ENCODE peak calls at places on chromosomes 1 and 21, in six cellular contexts. I, S, G, A, U and T are unnamed samples. For H3K4me1, the result is how much of the 10 kb centered on the place peaks cover.

GRCh38 chr1:98821379-98821778 is 159.9 kb downstream of the SNX7 start:
- DNase-seq in U (no peak), A (no peak), I (no peak), G (no peak), S (no peak), T (no peak)

GRCh38 chr1:209629621-209630382 is 22.4 kb downstream of the LAMB3 start:
- DNase-seq in A (no peak), U (no peak), I (no peak), G (no peak), S (no peak), T (no peak)

GRCh38 chr21:33080776-33081175 is 10.8 kb downstream of the OLIG1 start:
- DNase-seq in U (no peak), G (no peak), A (no peak), I (no peak), S (no peak), T (no peak)

GRCh38 chr1:193905288-193906085 is 719.1 kb upstream of the B3GALT2 start:
- DNase-seq in G (no peak), S (no peak), U (no peak), A (peak), I (no peak), T (no peak)

GRCh38 chr1:183633676-183634343 is 1.8 kb downstream of the ARPC5 start:
- DNase-seq in G (no peak), A (peak), S (no peak), I (no peak), U (peak), T (no peak)

GRCh38 chr1:52191395-52191965 is 49.6 kb downstream of the ZFYVE9 start:
- DNase-seq in A (no peak), S (no peak), U (no peak), G (no peak), I (no peak), T (no peak)

GRCh38 chr1:107795994-107796393 is 169.0 kb downstream of the VAV3 start:
- DNase-seq in U (no peak), G (no peak), I (no peak), S (no peak), A (no peak), T (no peak)

GRCh38 chr1:115829023-115829674 is 11.8 kb downstream of the NHLH2 start:
- DNase-seq in I (no peak), U (no peak), G (peak), S (no peak), A (peak), T (no peak)

GRCh38 chr1:117138556-117138955 is 17.0 kb upstream of the TRIM45 start:
- DNase-seq in G (no peak), I (no peak), S (no peak), A (no peak), U (no peak), T (no peak)

GRCh38 chr1:3073520-3074296 is 4.7 kb downstream of the PRDM16 start:
- DNase-seq in A (no peak), S (no peak), I (no peak), G (no peak), U (no peak), T (no peak)

GRCh38 chr21:44611551-44611950 is 328 bp upstream of the KRTAP10-8 start:
- DNase-seq in I (no peak), S (no peak), A (no peak), U (no peak), G (no peak), T (no peak)

GRCh38 chr1:184365699-184366098 is 21.1 kb upstream of the C1orf21 start:
- DNase-seq in A (no peak), U (no peak), S (no peak), G (no peak), I (no peak), T (no peak)

GRCh38 chr1:160884579-160884978 is 401 bp downstream of the ITLN1 start:
- DNase-seq in G (no peak), S (no peak), I (no peak), U (no peak), A (peak), T (no peak)

GRCh38 chr1:220878223-220879081 is 791 bp upstream of the HLX start:
- DNase-seq in U (no peak), A (no peak), I (peak), G (peak), S (no peak), T (peak)

GRCh38 chr1:22969224-22969829 is 3.3 kb downstream of the LACTBL1 start:
- DNase-seq in G (no peak), A (peak), U (peak), I (no peak), S (no peak), T (no peak)

GRCh38 chr1:202047977-202048376 is 37.6 kb downstream of the ELF3 start:
- DNase-seq in I (no peak), G (no peak), S (no peak), U (no peak), A (no peak), T (no peak)

GRCh38 chr1:107793896-107794440 is 171.0 kb downstream of the VAV3 start:
- DNase-seq in U (no peak), I (no peak), S (no peak), G (no peak), A (no peak), T (no peak)

GRCh38 chr1:194975913-194976312 is 1632.3 kb downstream of the KCNT2 start:
- DNase-seq in G (no peak), S (no peak), I (no peak), U (no peak), A (peak), T (no peak)

GRCh38 chr1:44422161-44422560 is 17.1 kb downstream of the RNF220 start:
- DNase-seq in A (no peak), U (peak), S (no peak), G (no peak), I (no peak), T (no peak)

GRCh38 chr1:44421374-44422028 is 16.4 kb downstream of the RNF220 start:
- DNase-seq in S (no peak), A (no peak), U (no peak), I (no peak), G (no peak), T (no peak)

GRCh38 chr1:44417351-44418021 is 12.4 kb downstream of the RNF220 start:
- DNase-seq in A (no peak), U (peak), S (no peak), I (no peak), G (no peak), T (no peak)

GRCh38 chr1:44418022-44418673 is 13.1 kb downstream of the RNF220 start:
- DNase-seq in I (no peak), G (no peak), U (peak), A (no peak), S (no peak), T (no peak)

DNA sequence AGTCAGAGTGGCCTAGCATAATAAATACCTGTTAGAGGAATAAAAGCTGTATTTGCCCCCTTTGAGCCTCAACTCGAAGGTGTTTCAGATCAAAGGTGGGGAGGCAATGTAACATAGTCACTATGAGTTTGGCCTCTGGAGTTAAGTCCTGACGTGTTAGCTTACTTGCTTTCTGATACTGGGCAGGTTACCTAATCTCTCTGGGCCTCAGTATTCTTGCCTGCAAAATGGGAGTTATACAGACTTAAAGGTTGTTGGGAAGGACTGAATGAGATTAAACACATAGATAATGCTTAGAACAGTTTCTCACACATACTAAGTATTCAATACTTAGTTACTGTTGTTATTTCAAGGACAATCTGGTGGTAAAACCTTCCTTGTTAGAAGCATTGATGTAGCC is 15.5 kb downstream of the RNF220 start:
- DNase-seq in G (no peak), I (no peak), U (no peak), A (no peak), S (no peak), T (no peak)
- H3K4me1 ChIP-seq in G (under half), I (under half), U (under half), A (under half), S (under half), T (under half)

DNA sequence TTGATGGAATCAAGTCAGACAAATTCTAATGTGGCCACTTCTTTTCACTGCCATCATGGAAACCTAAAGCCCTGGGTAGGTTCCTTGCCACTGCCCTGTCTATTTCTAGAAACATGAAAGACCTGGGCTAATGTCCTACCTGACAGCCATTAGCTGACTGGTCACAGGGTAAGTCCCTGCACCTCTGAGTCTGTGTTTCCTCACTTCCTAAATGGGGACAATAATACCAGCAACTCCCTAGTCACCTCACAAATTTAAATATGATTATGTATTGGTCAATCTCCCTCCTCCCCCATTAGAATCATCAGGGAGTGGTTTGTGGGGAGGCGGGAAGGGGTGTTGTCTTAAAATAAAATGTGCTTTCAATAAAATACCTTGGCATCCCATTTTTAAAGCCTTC is 2.2 kb downstream of the CREG1 start:
- DNase-seq in G (no peak), S (no peak), U (no peak), A (no peak), I (no peak), T (no peak)
- H3K4me3 ChIP-seq in G (no peak), S (no peak), U (no peak), A (no peak), I (no peak), T (no peak)

GRCh38 chr1:1229770-1230169 is 2.0 kb downstream of the SDF4 start:
- DNase-seq in A (no peak), I (no peak), S (no peak), U (no peak), G (no peak), T (no peak)

GRCh38 chr1:1232801-1233566 is 947 bp downstream of the B3GALT6 start:
- DNase-seq in G (no peak), S (no peak), U (no peak), I (no peak), A (no peak), T (no peak)

GRCh38 chr1:1230656-1231399 is 973 bp downstream of the SDF4 start:
- DNase-seq in S (no peak), U (peak), A (peak), G (no peak), I (no peak), T (no peak)

GRCh38 chr1:1232224-1232800 is at the start of gene B3GALT6:
- DNase-seq in I (no peak), S (no peak), G (no peak), U (no peak), A (no peak), T (no peak)

GRCh38 chr1:1231400-1232223 is at the start of gene SDF4:
- DNase-seq in U (peak), I (peak), S (peak), A (peak), G (peak), T (peak)
- TF ChIP-seq POLR2A in U (peak), I (peak), S (no peak), A (peak), G (peak), T (peak)

GRCh38 chr1:88029142-88029541 is 654.9 kb upstream of the PKN2 start:
- DNase-seq in A (peak), S (no peak), G (no peak), I (no peak), U (no peak), T (no peak)

GRCh38 chr1:88035578-88035977 is 648.5 kb upstream of the PKN2 start:
- DNase-seq in A (no peak), S (no peak), I (no peak), G (no peak), U (no peak), T (no peak)

GRCh38 chr1:88029899-88030298 is 654.2 kb upstream of the PKN2 start:
- DNase-seq in I (no peak), S (no peak), A (no peak), U (no peak), G (no peak), T (no peak)
- H3K4me1 ChIP-seq in I (under half), S (under half), A (under half), U (under half), G (under half), T (under half)

GRCh38 chr1:66374561-66375111 is 159.3 kb upstream of the SGIP1 start:
- DNase-seq in U (peak), I (no peak), A (no peak), S (no peak), G (no peak), T (no peak)
- H3K4me3 ChIP-seq in U (no peak), I (no peak), A (no peak), S (no peak), G (no peak), T (no peak)

DNA sequence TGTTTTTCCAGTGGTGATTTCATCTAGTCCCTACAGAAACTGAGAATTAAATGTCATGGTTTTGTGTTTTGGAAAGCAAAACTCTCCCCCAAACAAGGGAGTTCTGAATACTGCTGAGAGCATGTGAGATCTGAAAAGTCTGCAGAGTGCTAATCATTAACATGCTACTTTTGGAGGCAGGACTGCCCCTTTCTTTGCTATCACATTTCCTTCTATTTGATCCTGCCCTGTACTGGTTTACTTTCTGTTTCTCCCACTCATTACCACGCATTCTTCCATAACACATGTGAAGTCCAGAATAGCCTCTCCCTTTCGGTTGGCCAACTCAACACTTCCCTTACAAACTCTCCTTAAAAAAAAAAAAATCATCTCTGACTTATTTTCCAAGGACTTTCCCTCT is 63.6 kb downstream of the GADD45A start:
- DNase-seq in U (peak), G (no peak), A (peak), I (no peak), S (no peak), T (no peak)
- TF ChIP-seq POLR2A in U (no peak), G (no peak), A (no peak), I (peak), S (no peak), T (no peak)